ENCODE peak calls at places on chromosomes 6 and 20, in six cellular contexts. One of them, this sample, is unnamed.

GRCh38 chr6:54892831-54893230 is 46.3 kb downstream of the FAM83B start:
- DNase-seq in activated naive CD4-positive, alpha-beta T cell treated with anti-CD3 and anti-CD28 coated beads, Interleukin-2, amount 10 ng/mL, durations not matched to agents 7 days and 5 days: no peak
- DNase-seq in NCI-H1436: no peak
- DNase-seq in stimulated activated CD4-positive, alpha-beta T cell treated with anti-CD3 and anti-CD28 coated beads, Interleukin-2, amount 100 ng/mL, for 48 hours: no peak
- DNase-seq in AG10803: peak; percentile 62
- DNase-seq in cerebellar cortex: no peak
- DNase-seq in this sample: peak; percentile 38

GRCh38 chr20:32332614-32333013 is 25.5 kb upstream of the ASXL1 start:
- DNase-seq in activated naive CD4-positive, alpha-beta T cell treated with anti-CD3 and anti-CD28 coated beads, Interleukin-2, amount 10 ng/mL, durations not matched to agents 7 days and 5 days: no peak
- DNase-seq in NCI-H1436: no peak
- DNase-seq in stimulated activated CD4-positive, alpha-beta T cell treated with anti-CD3 and anti-CD28 coated beads, Interleukin-2, amount 100 ng/mL, for 48 hours: no peak
- DNase-seq in AG10803: peak; percentile 60
- DNase-seq in cerebellar cortex: no peak
- DNase-seq in this sample: no peak

GRCh38 chr6:10763006-10763405 is 15.4 kb downstream of the TMEM14B start:
- DNase-seq in activated naive CD4-positive, alpha-beta T cell treated with anti-CD3 and anti-CD28 coated beads, Interleukin-2, amount 10 ng/mL, durations not matched to agents 7 days and 5 days: no peak
- DNase-seq in NCI-H1436: no peak
- DNase-seq in stimulated activated CD4-positive, alpha-beta T cell treated with anti-CD3 and anti-CD28 coated beads, Interleukin-2, amount 100 ng/mL, for 48 hours: no peak
- DNase-seq in AG10803: no peak
- DNase-seq in cerebellar cortex: no peak
- DNase-seq in this sample: no peak

GRCh38 chr20:38302721-38303120 is 1.2 kb upstream of the BPI start:
- DNase-seq in activated naive CD4-positive, alpha-beta T cell treated with anti-CD3 and anti-CD28 coated beads, Interleukin-2, amount 10 ng/mL, durations not matched to agents 7 days and 5 days: no peak
- DNase-seq in NCI-H1436: no peak
- DNase-seq in stimulated activated CD4-positive, alpha-beta T cell treated with anti-CD3 and anti-CD28 coated beads, Interleukin-2, amount 100 ng/mL, for 48 hours: no peak
- DNase-seq in AG10803: no peak
- DNase-seq in cerebellar cortex: no peak
- DNase-seq in this sample: peak; percentile 19

GRCh38 chr6:14880717-14881116 is 365.2 kb upstream of the JARID2 start:
- DNase-seq in activated naive CD4-positive, alpha-beta T cell treated with anti-CD3 and anti-CD28 coated beads, Interleukin-2, amount 10 ng/mL, durations not matched to agents 7 days and 5 days: no peak
- DNase-seq in NCI-H1436: no peak
- DNase-seq in stimulated activated CD4-positive, alpha-beta T cell treated with anti-CD3 and anti-CD28 coated beads, Interleukin-2, amount 100 ng/mL, for 48 hours: no peak
- DNase-seq in AG10803: no peak
- DNase-seq in cerebellar cortex: no peak
- DNase-seq in this sample: peak; percentile 20

GRCh38 chr6:30707281-30707850 is 9.7 kb downstream of the MDC1 start:
- DNase-seq in activated naive CD4-positive, alpha-beta T cell treated with anti-CD3 and anti-CD28 coated beads, Interleukin-2, amount 10 ng/mL, durations not matched to agents 7 days and 5 days: no peak
- DNase-seq in NCI-H1436: no peak
- DNase-seq in stimulated activated CD4-positive, alpha-beta T cell treated with anti-CD3 and anti-CD28 coated beads, Interleukin-2, amount 100 ng/mL, for 48 hours: no peak
- DNase-seq in AG10803: no peak
- DNase-seq in cerebellar cortex: no peak
- DNase-seq in this sample: peak; percentile 94

GRCh38 chr6:25173951-25174474 is 105.2 kb upstream of the CARMIL1 start:
- DNase-seq in activated naive CD4-positive, alpha-beta T cell treated with anti-CD3 and anti-CD28 coated beads, Interleukin-2, amount 10 ng/mL, durations not matched to agents 7 days and 5 days: no peak
- DNase-seq in NCI-H1436: no peak
- DNase-seq in stimulated activated CD4-positive, alpha-beta T cell treated with anti-CD3 and anti-CD28 coated beads, Interleukin-2, amount 100 ng/mL, for 48 hours: no peak
- DNase-seq in AG10803: peak; percentile 95
- DNase-seq in cerebellar cortex: no peak
- DNase-seq in this sample: peak; percentile 81

GRCh38 chr6:149234051-149234962 is 83.2 kb upstream of the TAB2 start:
- DNase-seq in activated naive CD4-positive, alpha-beta T cell treated with anti-CD3 and anti-CD28 coated beads, Interleukin-2, amount 10 ng/mL, durations not matched to agents 7 days and 5 days: peak; percentile 49
- DNase-seq in NCI-H1436: no peak
- DNase-seq in stimulated activated CD4-positive, alpha-beta T cell treated with anti-CD3 and anti-CD28 coated beads, Interleukin-2, amount 100 ng/mL, for 48 hours: no peak
- DNase-seq in AG10803: no peak
- DNase-seq in cerebellar cortex: no peak
- DNase-seq in this sample: no peak

GRCh38 chr20:14477125-14477524 is 139.7 kb upstream of the FLRT3 start:
- DNase-seq in activated naive CD4-positive, alpha-beta T cell treated with anti-CD3 and anti-CD28 coated beads, Interleukin-2, amount 10 ng/mL, durations not matched to agents 7 days and 5 days: no peak
- DNase-seq in NCI-H1436: no peak
- DNase-seq in stimulated activated CD4-positive, alpha-beta T cell treated with anti-CD3 and anti-CD28 coated beads, Interleukin-2, amount 100 ng/mL, for 48 hours: no peak
- DNase-seq in AG10803: peak; percentile 56
- DNase-seq in cerebellar cortex: no peak
- DNase-seq in this sample: no peak